ENCODE peak calls at places on chromosomes 5 and 9, in ten cellular contexts. Z is HepG2; D is stimulated activated CD4-positive, alpha-beta T cell treated with anti-CD3 and anti-CD28 coated beads, Interleukin-1b, Interleukin-23, amount 100 ng/mL, for 4 hours; W is naive thymus-derived CD8-positive, alpha-beta T cell; F is stimulated activated naive CD4-positive, alpha-beta T cell; X is GDM1; R is thoracic aorta; C is body of pancreas; V is activated CD8-positive, alpha-beta T cell treated with anti-CD3 and anti-CD28 coated beads for 36 hours; J is lung. T is an unnamed sample.

GRCh38 chr5:143105216-143105905 is 298.1 kb downstream of the NR3C1 start:
- DNase-seq in Z (no peak), D (no peak), W (no peak), F (no peak), X (no peak), R (no peak), C (no peak), V (peak), J (no peak), T (no peak)

GRCh38 chr9:19493174-19493811 is 84.5 kb downstream of the ACER2 start:
- DNase-seq in Z (peak), D (peak), W (peak), F (no peak), X (no peak), R (peak), C (peak), V (peak), J (peak), T (no peak)

GRCh38 chr9:137786511-137786920 is 91.1 kb upstream of the CACNA1B start:
- DNase-seq in Z (no peak), D (no peak), W (no peak), F (no peak), X (no peak), R (no peak), C (no peak), V (no peak), J (no peak), T (no peak)

GRCh38 chr9:18785604-18786003 is 247.4 kb downstream of the SAXO1 start:
- DNase-seq in Z (no peak), D (no peak), W (no peak), F (no peak), X (no peak), R (no peak), C (no peak), V (no peak), J (no peak), T (no peak)

GRCh38 chr5:38547257-38547656 is 9.2 kb downstream of the LIFR start:
- DNase-seq in Z (no peak), D (no peak), W (no peak), F (no peak), X (no peak), R (no peak), C (no peak), V (no peak), J (no peak), T (no peak)

GRCh38 chr9:135216236-135216635 is 128.8 kb downstream of the OLFM1 start:
- DNase-seq in Z (no peak), D (no peak), W (no peak), F (no peak), X (no peak), R (no peak), C (no peak), V (no peak), J (no peak), T (no peak)

GRCh38 chr9:3479516-3480352 is 46.1 kb downstream of the RFX3 start:
- DNase-seq in Z (no peak), D (no peak), W (no peak), F (no peak), X (no peak), R (no peak), C (no peak), V (no peak), J (no peak), T (no peak)

GRCh38 chr5:14582797-14583137 is 1.2 kb downstream of the OTULINL start:
- DNase-seq in Z (no peak), D (no peak), W (no peak), F (no peak), X (no peak), R (no peak), C (peak), V (no peak), J (no peak), T (no peak)

GRCh38 chr5:159340511-159340910 is 10.2 kb upstream of the IL12B start:
- DNase-seq in Z (no peak), D (no peak), W (no peak), F (no peak), X (no peak), R (no peak), C (no peak), V (peak), J (no peak), T (no peak)

GRCh38 chr9:70298245-70298771 is 39.5 kb downstream of the SMC5 start:
- DNase-seq in Z (no peak), D (no peak), W (no peak), F (no peak), X (no peak), R (no peak), C (no peak), V (no peak), J (no peak), T (no peak)

GRCh38 chr5:82591021-82591515 is 312.9 kb upstream of the RPS23 start:
- DNase-seq in Z (no peak), D (no peak), W (no peak), F (no peak), X (no peak), R (no peak), C (no peak), V (no peak), J (no peak), T (no peak)

GRCh38 chr5:134289509-134290113 is 63.7 kb upstream of the PPP2CA start:
- DNase-seq in Z (peak), D (no peak), W (peak), F (peak), X (peak), R (no peak), C (peak), V (peak), J (peak), T (peak)

GRCh38 chr9:122463828-122464632 is 13.7 kb downstream of the OR1J1 start:
- DNase-seq in Z (peak), D (no peak), W (no peak), F (no peak), X (peak), R (no peak), C (no peak), V (peak), J (no peak), T (no peak)

GRCh38 chr9:91720746-91721705 is 229.0 kb downstream of the ROR2 start:
- DNase-seq in Z (no peak), D (no peak), W (no peak), F (no peak), X (no peak), R (no peak), C (no peak), V (no peak), J (no peak), T (no peak)